ENCODE peak calls at places on chromosomes 3 and 15, in nine cellular contexts. X is AG10803, A is omental fat pad, W is nephron progenitor cell, I is mammary epithelial cell, K is H9, H is right lobe of liver, V is foreskin fibroblast, F is activated B cell treated with CpG ODN at 0.5 μM for 24 hours. T is an unnamed sample.

GRCh38 chr3:17129550-17129949 is 244.8 kb downstream of the PLCL2 start:
- DNase-seq in V (no peak), X (no peak), I (no peak), H (no peak), A (no peak), F (no peak), K (no peak), W (no peak), T (no peak)

GRCh38 chr15:73900129-73900712 is 26.0 kb upstream of the LOXL1 start:
- DNase-seq in K (no peak), I (no peak), W (no peak), H (no peak), V (no peak), A (no peak), X (peak; percentile 80), F (no peak), T (no peak)

GRCh38 chr3:195249858-195250464 is 21.0 kb downstream of the XXYLT1 start:
- DNase-seq in H (peak; percentile 39), X (no peak), I (no peak), V (no peak), A (no peak), W (no peak), F (no peak), K (no peak), T (no peak)

GRCh38 chr15:56765252-56765651 is 31.9 kb upstream of the ZNF280D start:
- DNase-seq in V (peak; percentile 59), W (no peak), A (no peak), K (no peak), X (peak; percentile 95), I (peak; percentile 26), H (no peak), F (no peak), T (peak; percentile 17)

GRCh38 chr3:127288921-127289645 is 1.2 kb upstream of the PRR20G start:
- DNase-seq in H (no peak), K (peak; percentile 64), F (no peak), I (no peak), X (no peak), A (no peak), V (no peak), W (no peak), T (no peak)

GRCh38 chr15:65054333-65055200 is 9.4 kb downstream of the SLC51B start:
- DNase-seq in A (peak; percentile 41), V (peak; percentile 59), W (peak; percentile 84), K (peak; percentile 79), H (peak; percentile 85), X (peak; percentile 60), I (peak; percentile 46), F (peak; percentile 44), T (peak; percentile 50)

GRCh38 chr3:105352976-105353375 is 13.7 kb upstream of the ALCAM start:
- DNase-seq in H (no peak), V (peak; percentile 24), W (no peak), A (no peak), I (no peak), K (no peak), F (no peak), X (no peak), T (no peak)

GRCh38 chr15:55457401-55458022 is 49.2 kb downstream of the PIERCE2 start:
- DNase-seq in V (no peak), A (no peak), F (no peak), H (no peak), K (no peak), W (no peak), I (no peak), X (no peak), T (no peak)

GRCh38 chr15:69854521-69855171 is 243.1 kb downstream of the TLE3 start:
- DNase-seq in W (no peak), F (no peak), V (peak; percentile 7), K (no peak), I (no peak), H (no peak), A (no peak), X (peak; percentile 85), T (peak; percentile 70)

GRCh38 chr3:38455639-38456430 is 2.1 kb downstream of the ACVR2B start:
- DNase-seq in F (no peak), W (no peak), V (no peak), A (no peak), I (no peak), K (no peak), H (no peak), X (no peak), T (no peak)

GRCh38 chr3:186536883-186537553 is 7.2 kb downstream of the CRYGS start:
- DNase-seq in K (no peak), X (no peak), I (no peak), F (no peak), A (no peak), H (no peak), W (no peak), V (no peak), T (peak; percentile 35)

GRCh38 chr3:127137113-127137512 is 55.8 kb upstream of the PRR23E start:
- DNase-seq in W (no peak), X (no peak), F (no peak), A (peak; percentile 13), K (no peak), I (no peak), V (no peak), H (no peak), T (no peak)

GRCh38 chr15:95138604-95139270 is 907.4 kb downstream of the MCTP2 start:
- DNase-seq in V (no peak), W (no peak), F (no peak), A (no peak), I (no peak), K (no peak), H (no peak), X (no peak), T (no peak)

GRCh38 chr3:156689589-156689988 is 15.2 kb downstream of the TIPARP start:
- DNase-seq in W (no peak), A (no peak), I (no peak), X (no peak), V (no peak), H (no peak), F (no peak), K (no peak), T (no peak)

GRCh38 chr15:81814882-81815455 is 230.8 kb downstream of the MEX3B start:
- DNase-seq in X (no peak), W (no peak), K (no peak), H (no peak), F (no peak), I (no peak), V (no peak), A (no peak), T (no peak)

GRCh38 chr15:23444269-23444668 is 2.8 kb downstream of the GOLGA6L2 start:
- DNase-seq in I (no peak), X (no peak), K (no peak), F (no peak), W (no peak), H (no peak), A (no peak), V (no peak), T (no peak)

GRCh38 chr15:23441204-23441603 is 5.8 kb downstream of the GOLGA6L2 start:
- DNase-seq in H (no peak), X (no peak), K (no peak), I (no peak), W (no peak), F (no peak), A (no peak), V (no peak), T (no peak)

GRCh38 chr15:23446215-23447106 is 582 bp downstream of the GOLGA6L2 start:
- DNase-seq in V (no peak), H (no peak), A (no peak), F (no peak), K (no peak), X (no peak), W (no peak), I (no peak), T (no peak)

DNA sequence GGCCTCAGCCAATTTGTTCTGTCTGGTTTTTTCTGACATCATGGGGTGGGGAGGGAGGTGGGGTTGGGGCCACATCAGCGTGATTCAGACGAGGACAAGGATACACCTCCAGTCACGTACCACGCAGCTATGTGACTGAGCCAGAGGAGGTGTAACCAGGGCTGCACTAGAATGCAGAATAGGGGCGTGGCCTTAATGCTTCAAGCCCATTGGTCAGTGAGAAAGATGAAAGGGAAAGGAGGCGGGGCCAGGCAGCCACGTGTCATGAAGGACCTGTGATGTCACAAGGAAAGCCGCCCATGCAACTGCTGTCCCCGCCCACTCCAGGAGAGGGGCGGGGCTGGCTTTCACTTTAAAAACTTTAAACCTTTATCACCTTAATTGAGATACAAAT is at the start of gene GOLGA6L2:
- DNase-seq in W (no peak), I (no peak), A (no peak), X (no peak), H (no peak), V (no peak), F (no peak), K (no peak), T (no peak)
- TF ChIP-seq CTCF in W (no peak), I (no peak), A (no peak), X (no peak), H (no peak), V (no peak), F (no peak), K (no peak), T (no peak)

GRCh38 chr3:146929696-146930095 is 324.6 kb upstream of the PLSCR5 start:
- DNase-seq in H (no peak), I (no peak), A (no peak), X (peak; percentile 31), V (peak; percentile 7), W (no peak), F (no peak), K (no peak), T (no peak)

GRCh38 chr3:146928421-146929059 is 323.4 kb upstream of the PLSCR5 start:
- DNase-seq in I (no peak), F (no peak), W (no peak), V (no peak), K (peak; percentile 31), H (no peak), X (no peak), A (no peak), T (no peak)
- TF ChIP-seq CTCF in I (no peak), F (no peak), W (no peak), V (no peak), K (peak; percentile 25), H (no peak), X (no peak), A (no peak), T (no peak)

DNA sequence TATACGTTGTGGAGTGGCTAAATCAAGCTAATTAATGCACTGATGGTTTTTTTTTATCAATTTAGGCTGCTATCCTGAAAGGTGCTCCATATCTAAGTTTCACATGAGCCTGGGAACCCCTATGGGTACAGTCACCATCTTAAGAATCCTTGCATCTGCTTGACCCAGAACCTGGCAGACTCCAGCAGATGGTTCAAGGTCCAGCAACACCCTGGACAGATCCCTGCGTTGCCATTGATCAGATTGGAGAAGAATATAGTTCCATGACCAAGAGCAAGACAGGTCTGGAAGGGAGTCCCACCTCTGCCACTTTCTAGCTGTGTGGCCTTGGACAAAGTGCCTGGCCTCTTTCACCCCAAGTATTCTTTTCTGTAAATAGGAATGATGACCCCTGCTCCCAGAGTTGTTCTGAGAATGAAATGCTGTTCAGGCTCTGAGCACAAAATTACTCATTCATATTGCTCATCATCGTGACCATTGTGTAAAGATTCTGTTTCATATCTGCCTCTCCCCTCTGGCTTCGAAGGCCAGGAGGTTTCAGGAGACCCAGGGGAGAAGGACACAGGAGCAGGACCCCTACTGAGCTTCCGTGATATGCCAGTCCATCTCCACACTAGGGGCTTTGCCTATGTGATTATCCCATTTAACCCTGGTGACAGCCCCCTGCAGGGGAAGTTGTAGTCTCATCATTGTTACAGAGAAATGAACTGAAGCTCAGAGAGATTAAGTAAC is 30.0 kb upstream of the TSEN2 start:
- DNase-seq in H (peak; percentile 8), W (no peak), I (peak; percentile 17), V (peak; percentile 26), K (no peak), X (no peak), A (no peak), F (no peak), T (peak; percentile 23)
- TF ChIP-seq CTCF in H (no peak), W (no peak), I (no peak), V (no peak), K (no peak), X (no peak), A (no peak), F (no peak), T (peak; percentile 23)

GRCh38 chr3:51710631-51711351 is 3.9 kb downstream of the GRM2 start:
- DNase-seq in W (no peak), I (no peak), H (peak; percentile 37), X (no peak), F (peak; percentile 8), K (peak; percentile 74), A (no peak), V (no peak), T (no peak)
- TF ChIP-seq CTCF in W (no peak), I (no peak), H (no peak), X (no peak), F (no peak), K (peak; percentile 66), A (no peak), V (no peak), T (peak; percentile 39)

T was measured in HFFc6.